ENCODE peak calls at places on chromosomes 3 and 15, in nine cellular contexts. J is HCT116, E is neural progenitor cell, D is PC-3, R is GM23338, K is OCI-LY7, A is MM.1S, X is GM23248, Z is hepatocyte. S is an unnamed sample.

GRCh38 chr15:38669160-38669505 is 104.5 kb upstream of the RASGRP1 start:
- DNase-seq in E (no peak), Z (no peak), R (no peak), D (no peak), X (no peak), J (no peak), K (no peak), A (no peak), S (no peak)

GRCh38 chr3:42031808-42032475 is 59.2 kb upstream of the TRAK1 start:
- DNase-seq in K (no peak), A (no peak), D (no peak), X (peak; percentile 62), R (peak; percentile 67), E (peak; percentile 59), J (no peak), Z (no peak), S (no peak)

GRCh38 chr3:119311191-119311925 is 17.2 kb downstream of the ARHGAP31 start:
- DNase-seq in J (no peak), R (no peak), X (peak; percentile 87), E (no peak), A (no peak), K (no peak), Z (no peak), D (peak; percentile 94), S (no peak)

GRCh38 chr15:31501536-31502157 is 175.0 kb downstream of the KLF13 start:
- DNase-seq in K (no peak), R (no peak), D (no peak), A (no peak), J (no peak), Z (no peak), E (no peak), X (no peak), S (no peak)

GRCh38 chr3:123934250-123934649 is 26.8 kb downstream of the CCDC14 start:
- DNase-seq in Z (no peak), K (no peak), D (no peak), J (no peak), R (no peak), X (no peak), A (no peak), E (no peak), S (no peak)

GRCh38 chr3:183324083-183324482 is 71.0 kb downstream of the B3GNT5 start:
- DNase-seq in X (peak; percentile 83), Z (no peak), R (no peak), A (no peak), D (peak; percentile 98), K (no peak), E (no peak), J (no peak), S (no peak)

GRCh38 chr15:62244762-62245161 is 79.7 kb upstream of the C2CD4B start:
- DNase-seq in E (no peak), R (peak; percentile 12), J (no peak), Z (no peak), K (no peak), X (no peak), D (no peak), A (no peak), S (no peak)

GRCh38 chr3:122994954-122995353 is 32.6 kb downstream of the SEMA5B start:
- DNase-seq in R (no peak), J (no peak), Z (no peak), E (no peak), A (no peak), D (no peak), X (no peak), K (no peak), S (no peak)

GRCh38 chr15:101206173-101206572 is 45.7 kb downstream of the CHSY1 start:
- DNase-seq in X (peak; percentile 83), Z (no peak), E (no peak), A (no peak), J (no peak), D (no peak), K (no peak), R (no peak), S (no peak)

GRCh38 chr15:98292442-98293240 is 332.1 kb downstream of the ARRDC4 start:
- DNase-seq in A (peak; percentile 64), R (peak; percentile 89), E (peak; percentile 84), K (peak; percentile 42), J (peak; percentile 21), X (peak; percentile 36), D (peak; percentile 38), Z (peak; percentile 68), S (peak; percentile 77)

GRCh38 chr15:100725121-100726069 is 123.0 kb downstream of the ASB7 start:
- DNase-seq in E (no peak), X (peak; percentile 82), Z (no peak), A (no peak), R (no peak), D (peak; percentile 37), K (no peak), J (no peak), S (peak; percentile 8)

GRCh38 chr15:62068787-62069170 is 2.0 kb downstream of the C2CD4A start:
- DNase-seq in K (no peak), J (no peak), R (no peak), Z (no peak), D (no peak), E (no peak), A (no peak), X (peak; percentile 76), S (peak; percentile 29)

GRCh38 chr3:71684752-71685151 is 40.5 kb downstream of the EIF4E3 start:
- DNase-seq in R (no peak), E (no peak), K (no peak), J (no peak), D (peak; percentile 84), X (peak; percentile 93), Z (peak; percentile 56), A (no peak), S (no peak)

GRCh38 chr15:78944669-78945407 is at the start of gene CTSH:
- DNase-seq in X (peak; percentile 52), K (peak; percentile 67), A (peak; percentile 77), R (peak; percentile 92), J (no peak), Z (peak; percentile 95), E (peak; percentile 91), D (peak; percentile 74), S (peak; percentile 94)

GRCh38 chr3:114872588-114872987 is 274.5 kb downstream of the ZBTB20 start:
- DNase-seq in A (no peak), R (no peak), J (no peak), Z (no peak), K (no peak), E (no peak), D (no peak), X (peak; percentile 20), S (no peak)

GRCh38 chr3:27426926-27427325 is 57.3 kb downstream of the SLC4A7 start:
- DNase-seq in D (no peak), R (no peak), E (no peak), Z (no peak), X (no peak), K (no peak), A (no peak), J (no peak), S (no peak)

GRCh38 chr3:149532463-149533180 is 58.1 kb downstream of the TM4SF4 start:
- DNase-seq in X (no peak), K (no peak), E (no peak), J (no peak), D (no peak), Z (no peak), R (no peak), A (peak; percentile 42), S (no peak)

GRCh38 chr3:124174463-124174862 is 182.5 kb upstream of the ROPN1 start:
- DNase-seq in A (no peak), Z (peak; percentile 18), K (no peak), J (no peak), R (no peak), D (peak; percentile 15), E (no peak), X (no peak), S (peak; percentile 88)

GRCh38 chr15:51846463-51847230 is 17.2 kb downstream of the TMOD3 start:
- DNase-seq in K (no peak), Z (no peak), A (no peak), E (no peak), J (peak; percentile 87), R (no peak), D (peak; percentile 90), X (peak; percentile 86), S (no peak)

GRCh38 chr15:83644453-83644852 is 9.5 kb upstream of the ADAMTSL3 start:
- DNase-seq in K (no peak), D (no peak), J (no peak), X (no peak), Z (no peak), E (no peak), A (no peak), R (no peak), S (no peak)
- TF ChIP-seq EZH2phosphoT487 in K (no peak), D (no peak), J (no peak), X (no peak), Z (no peak), E (no peak), A (no peak), R (no peak), S (no peak)

GRCh38 chr3:129686941-129687340 is 80.5 kb upstream of the PLXND1 start:
- DNase-seq in J (no peak), K (no peak), A (no peak), R (peak; percentile 32), E (no peak), D (peak; percentile 35), X (no peak), Z (peak; percentile 32), S (no peak)
- TF ChIP-seq EZH2phosphoT487 in J (no peak), K (no peak), A (no peak), R (no peak), E (no peak), D (no peak), X (no peak), Z (no peak), S (no peak)

GRCh38 chr3:16801223-16801622 is 83.5 kb upstream of the PLCL2 start:
- DNase-seq in A (peak; percentile 20), J (no peak), D (no peak), R (no peak), X (no peak), K (peak; percentile 76), E (no peak), Z (no peak), S (no peak)

GRCh38 chr3:16803019-16803418 is 81.7 kb upstream of the PLCL2 start:
- DNase-seq in D (no peak), Z (no peak), R (no peak), K (no peak), X (no peak), E (no peak), A (no peak), J (no peak), S (no peak)

GRCh38 chr3:16802382-16802781 is 82.4 kb upstream of the PLCL2 start:
- DNase-seq in X (no peak), A (no peak), R (no peak), K (no peak), Z (no peak), D (no peak), J (no peak), E (no peak), S (no peak)

GRCh38 chr3:16800361-16800760 is 84.4 kb upstream of the PLCL2 start:
- DNase-seq in J (no peak), A (no peak), R (no peak), X (no peak), K (no peak), Z (no peak), E (no peak), D (no peak), S (no peak)

GRCh38 chr3:16801698-16802097 is 83.1 kb upstream of the PLCL2 start:
- DNase-seq in E (no peak), X (peak; percentile 25), D (no peak), A (peak; percentile 44), K (peak; percentile 51), R (no peak), Z (no peak), J (no peak), S (peak; percentile 13)
- TF ChIP-seq EZH2phosphoT487 in E (no peak), X (no peak), D (no peak), A (no peak), K (no peak), R (no peak), Z (no peak), J (no peak), S (no peak)

GRCh38 chr15:66834863-66835557 is 133.0 kb downstream of the SMAD6 start:
- DNase-seq in D (no peak), Z (no peak), K (no peak), J (no peak), E (peak; percentile 91), R (peak; percentile 82), A (no peak), X (no peak), S (no peak)
- TF ChIP-seq EZH2phosphoT487 in D (no peak), Z (no peak), K (no peak), J (no peak), E (no peak), R (no peak), A (no peak), X (no peak), S (no peak)

S was measured in SK-N-SH.